ENCODE peak calls at places on chromosome 21, in seven cellular contexts. One of them, this sample, is unnamed.

GRCh38 chr21:18403685-18404084 is at the start of gene TMPRSS15:
- DNase-seq in lower lobe of right lung: no peak
- DNase-seq in WTC11: no peak
- DNase-seq in astrocyte of the spinal cord: no peak
- DNase-seq in epithelial cell of esophagus: no peak
- DNase-seq in Calu3: no peak
- DNase-seq in CD8-positive, alpha-beta T cell: no peak
- DNase-seq in this sample: no peak

GRCh38 chr21:24014381-24014780 is 1592.9 kb downstream of the MRPL39 start:
- DNase-seq in lower lobe of right lung: no peak
- DNase-seq in WTC11: no peak
- DNase-seq in astrocyte of the spinal cord: no peak
- DNase-seq in epithelial cell of esophagus: no peak
- DNase-seq in Calu3: no peak
- DNase-seq in CD8-positive, alpha-beta T cell: no peak
- DNase-seq in this sample: no peak

GRCh38 chr21:42527127-42527488 is 13.5 kb downstream of the SLC37A1 start:
- DNase-seq in lower lobe of right lung: no peak
- DNase-seq in WTC11: no peak
- DNase-seq in astrocyte of the spinal cord: no peak
- DNase-seq in epithelial cell of esophagus: no peak
- DNase-seq in Calu3: no peak
- DNase-seq in CD8-positive, alpha-beta T cell: no peak
- DNase-seq in this sample: no peak

GRCh38 chr21:42688226-42688840 is 34.9 kb downstream of the PDE9A start:
- DNase-seq in lower lobe of right lung: no peak
- DNase-seq in WTC11: no peak
- DNase-seq in astrocyte of the spinal cord: no peak
- DNase-seq in epithelial cell of esophagus: no peak
- DNase-seq in Calu3: no peak
- DNase-seq in CD8-positive, alpha-beta T cell: no peak
- DNase-seq in this sample: no peak

GRCh38 chr21:46179708-46180078 is 4.6 kb downstream of the SPATC1L start:
- DNase-seq in lower lobe of right lung: no peak
- DNase-seq in WTC11: no peak
- DNase-seq in astrocyte of the spinal cord: no peak
- DNase-seq in epithelial cell of esophagus: no peak
- DNase-seq in Calu3: no peak
- DNase-seq in CD8-positive, alpha-beta T cell: no peak
- DNase-seq in this sample: no peak

GRCh38 chr21:36065497-36066036 is 4.3 kb upstream of the CBR1 start:
- DNase-seq in lower lobe of right lung: no peak
- DNase-seq in WTC11: no peak
- DNase-seq in astrocyte of the spinal cord: peak
- DNase-seq in epithelial cell of esophagus: peak
- DNase-seq in Calu3: no peak
- DNase-seq in CD8-positive, alpha-beta T cell: no peak
- DNase-seq in this sample: no peak

GRCh38 chr21:36973986-36974850 is 7.7 kb upstream of the HLCS start:
- DNase-seq in lower lobe of right lung: no peak
- DNase-seq in WTC11: no peak
- DNase-seq in astrocyte of the spinal cord: no peak
- DNase-seq in epithelial cell of esophagus: no peak
- DNase-seq in Calu3: no peak
- DNase-seq in CD8-positive, alpha-beta T cell: no peak
- DNase-seq in this sample: no peak

GRCh38 chr21:18744840-18745239 is 341.3 kb upstream of the TMPRSS15 start:
- DNase-seq in lower lobe of right lung: no peak
- DNase-seq in WTC11: no peak
- DNase-seq in astrocyte of the spinal cord: no peak
- DNase-seq in epithelial cell of esophagus: no peak
- DNase-seq in Calu3: no peak
- DNase-seq in CD8-positive, alpha-beta T cell: no peak
- DNase-seq in this sample: no peak

GRCh38 chr21:33998402-33998801 is 75.0 kb upstream of the MRPS6 start:
- DNase-seq in lower lobe of right lung: no peak
- DNase-seq in WTC11: no peak
- DNase-seq in astrocyte of the spinal cord: no peak
- DNase-seq in epithelial cell of esophagus: no peak
- DNase-seq in Calu3: no peak
- DNase-seq in CD8-positive, alpha-beta T cell: peak
- DNase-seq in this sample: no peak

GRCh38 chr21:34075099-34075425 is 1.7 kb downstream of the MRPS6 start:
- DNase-seq in lower lobe of right lung: no peak
- DNase-seq in WTC11: no peak
- DNase-seq in astrocyte of the spinal cord: no peak
- DNase-seq in epithelial cell of esophagus: no peak
- DNase-seq in Calu3: no peak
- DNase-seq in CD8-positive, alpha-beta T cell: no peak
- DNase-seq in this sample: no peak

GRCh38 chr21:25535811-25536210 is 71.5 kb downstream of the MRPL39 start:
- DNase-seq in lower lobe of right lung: no peak
- DNase-seq in WTC11: no peak
- DNase-seq in astrocyte of the spinal cord: no peak
- DNase-seq in epithelial cell of esophagus: no peak
- DNase-seq in Calu3: no peak
- DNase-seq in CD8-positive, alpha-beta T cell: no peak
- DNase-seq in this sample: no peak

GRCh38 chr21:39927304-39927886 is 60.2 kb downstream of the PCP4 start:
- DNase-seq in lower lobe of right lung: no peak
- DNase-seq in WTC11: no peak
- DNase-seq in astrocyte of the spinal cord: no peak
- DNase-seq in epithelial cell of esophagus: no peak
- DNase-seq in Calu3: no peak
- DNase-seq in CD8-positive, alpha-beta T cell: no peak
- DNase-seq in this sample: no peak

GRCh38 chr21:36104306-36105300 is 30.3 kb upstream of the CBR3 start:
- DNase-seq in lower lobe of right lung: peak
- DNase-seq in WTC11: peak
- DNase-seq in astrocyte of the spinal cord: peak
- DNase-seq in epithelial cell of esophagus: peak
- DNase-seq in Calu3: peak
- DNase-seq in CD8-positive, alpha-beta T cell: peak
- DNase-seq in this sample: peak

GRCh38 chr21:45033791-45034555 is 40.4 kb upstream of the ADARB1 start:
- DNase-seq in lower lobe of right lung: no peak
- DNase-seq in WTC11: no peak
- DNase-seq in astrocyte of the spinal cord: no peak
- DNase-seq in epithelial cell of esophagus: no peak
- DNase-seq in Calu3: no peak
- DNase-seq in CD8-positive, alpha-beta T cell: no peak
- DNase-seq in this sample: no peak

GRCh38 chr21:33968082-33968997 is 52.7 kb upstream of the ATP5PO start:
- DNase-seq in lower lobe of right lung: no peak
- DNase-seq in WTC11: no peak
- DNase-seq in astrocyte of the spinal cord: peak
- DNase-seq in epithelial cell of esophagus: peak
- DNase-seq in Calu3: peak
- DNase-seq in CD8-positive, alpha-beta T cell: no peak
- DNase-seq in this sample: no peak

GRCh38 chr21:44497641-44498243 is 42.3 kb downstream of the KRTAP10-1 start:
- DNase-seq in lower lobe of right lung: no peak
- DNase-seq in WTC11: no peak
- DNase-seq in astrocyte of the spinal cord: no peak
- DNase-seq in epithelial cell of esophagus: no peak
- DNase-seq in Calu3: no peak
- DNase-seq in CD8-positive, alpha-beta T cell: no peak
- DNase-seq in this sample: no peak

GRCh38 chr21:29343517-29343916 is 44.8 kb downstream of the BACH1 start:
- DNase-seq in lower lobe of right lung: no peak
- DNase-seq in WTC11: no peak
- DNase-seq in astrocyte of the spinal cord: peak
- DNase-seq in epithelial cell of esophagus: no peak
- DNase-seq in Calu3: no peak
- DNase-seq in CD8-positive, alpha-beta T cell: no peak
- DNase-seq in this sample: no peak

GRCh38 chr21:26881504-26882228 is 36.5 kb upstream of the ADAMTS1 start:
- DNase-seq in lower lobe of right lung: no peak
- DNase-seq in WTC11: no peak
- DNase-seq in astrocyte of the spinal cord: peak
- DNase-seq in epithelial cell of esophagus: peak
- DNase-seq in Calu3: no peak
- DNase-seq in CD8-positive, alpha-beta T cell: no peak
- DNase-seq in this sample: no peak
- TF ChIP-seq CTCF in lower lobe of right lung: peak
- TF ChIP-seq CTCF in WTC11: no peak
- TF ChIP-seq CTCF in astrocyte of the spinal cord: peak
- TF ChIP-seq CTCF in epithelial cell of esophagus: no peak
- TF ChIP-seq CTCF in Calu3: no peak
- TF ChIP-seq CTCF in CD8-positive, alpha-beta T cell: no peak
- TF ChIP-seq CTCF in this sample: peak

GRCh38 chr21:20737227-20737626 is 261.0 kb upstream of the NCAM2 start:
- DNase-seq in lower lobe of right lung: no peak
- DNase-seq in WTC11: no peak
- DNase-seq in astrocyte of the spinal cord: no peak
- DNase-seq in epithelial cell of esophagus: no peak
- DNase-seq in Calu3: no peak
- DNase-seq in CD8-positive, alpha-beta T cell: no peak
- DNase-seq in this sample: no peak

GRCh38 chr21:20741445-20741844 is 256.8 kb upstream of the NCAM2 start:
- DNase-seq in lower lobe of right lung: no peak
- DNase-seq in WTC11: no peak
- DNase-seq in astrocyte of the spinal cord: no peak
- DNase-seq in epithelial cell of esophagus: no peak
- DNase-seq in Calu3: no peak
- DNase-seq in CD8-positive, alpha-beta T cell: no peak
- DNase-seq in this sample: no peak

DNA sequence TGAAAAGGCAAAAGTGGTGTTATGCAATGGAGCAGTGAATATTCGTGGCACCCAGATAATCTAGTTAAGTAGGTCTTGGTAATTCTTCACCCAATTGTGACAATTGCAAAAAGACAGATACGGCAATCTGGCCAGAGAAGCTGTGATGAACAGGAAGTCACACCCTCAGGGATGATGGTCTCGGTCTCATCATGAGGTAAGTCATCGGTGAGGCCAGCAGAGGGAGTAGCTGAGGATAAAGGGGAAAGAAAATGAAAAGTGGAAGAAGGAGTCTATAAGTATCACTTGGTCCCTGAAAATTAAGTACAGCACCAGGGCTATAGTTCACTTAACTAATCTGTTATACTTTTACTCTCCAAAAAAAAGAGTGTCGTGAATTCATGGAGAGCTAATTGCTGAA is 258.8 kb upstream of the NCAM2 start:
- DNase-seq in lower lobe of right lung: no peak
- DNase-seq in WTC11: peak
- DNase-seq in astrocyte of the spinal cord: no peak
- DNase-seq in epithelial cell of esophagus: no peak
- DNase-seq in Calu3: no peak
- DNase-seq in CD8-positive, alpha-beta T cell: no peak
- DNase-seq in this sample: no peak
- TF ChIP-seq CTCF in lower lobe of right lung: no peak
- TF ChIP-seq CTCF in WTC11: peak
- TF ChIP-seq CTCF in astrocyte of the spinal cord: no peak
- TF ChIP-seq CTCF in epithelial cell of esophagus: no peak
- TF ChIP-seq CTCF in Calu3: no peak
- TF ChIP-seq CTCF in CD8-positive, alpha-beta T cell: no peak
- TF ChIP-seq CTCF in this sample: peak

GRCh38 chr21:41139951-41140350 is 28.0 kb upstream of the BACE2 start:
- DNase-seq in lower lobe of right lung: no peak
- DNase-seq in WTC11: no peak
- DNase-seq in astrocyte of the spinal cord: no peak
- DNase-seq in epithelial cell of esophagus: no peak
- DNase-seq in Calu3: no peak
- DNase-seq in CD8-positive, alpha-beta T cell: no peak
- DNase-seq in this sample: no peak

GRCh38 chr21:41141031-41141457 is 26.9 kb upstream of the BACE2 start:
- DNase-seq in lower lobe of right lung: no peak
- DNase-seq in WTC11: no peak
- DNase-seq in astrocyte of the spinal cord: peak
- DNase-seq in epithelial cell of esophagus: peak
- DNase-seq in Calu3: peak
- DNase-seq in CD8-positive, alpha-beta T cell: no peak
- DNase-seq in this sample: no peak

GRCh38 chr21:41143596-41144325 is 24.2 kb upstream of the BACE2 start:
- DNase-seq in lower lobe of right lung: no peak
- DNase-seq in WTC11: no peak
- DNase-seq in astrocyte of the spinal cord: no peak
- DNase-seq in epithelial cell of esophagus: no peak
- DNase-seq in Calu3: no peak
- DNase-seq in CD8-positive, alpha-beta T cell: no peak
- DNase-seq in this sample: no peak

GRCh38 chr21:41139275-41139674 is 28.7 kb upstream of the BACE2 start:
- DNase-seq in lower lobe of right lung: no peak
- DNase-seq in WTC11: no peak
- DNase-seq in astrocyte of the spinal cord: no peak
- DNase-seq in epithelial cell of esophagus: no peak
- DNase-seq in Calu3: no peak
- DNase-seq in CD8-positive, alpha-beta T cell: no peak
- DNase-seq in this sample: no peak

DNA sequence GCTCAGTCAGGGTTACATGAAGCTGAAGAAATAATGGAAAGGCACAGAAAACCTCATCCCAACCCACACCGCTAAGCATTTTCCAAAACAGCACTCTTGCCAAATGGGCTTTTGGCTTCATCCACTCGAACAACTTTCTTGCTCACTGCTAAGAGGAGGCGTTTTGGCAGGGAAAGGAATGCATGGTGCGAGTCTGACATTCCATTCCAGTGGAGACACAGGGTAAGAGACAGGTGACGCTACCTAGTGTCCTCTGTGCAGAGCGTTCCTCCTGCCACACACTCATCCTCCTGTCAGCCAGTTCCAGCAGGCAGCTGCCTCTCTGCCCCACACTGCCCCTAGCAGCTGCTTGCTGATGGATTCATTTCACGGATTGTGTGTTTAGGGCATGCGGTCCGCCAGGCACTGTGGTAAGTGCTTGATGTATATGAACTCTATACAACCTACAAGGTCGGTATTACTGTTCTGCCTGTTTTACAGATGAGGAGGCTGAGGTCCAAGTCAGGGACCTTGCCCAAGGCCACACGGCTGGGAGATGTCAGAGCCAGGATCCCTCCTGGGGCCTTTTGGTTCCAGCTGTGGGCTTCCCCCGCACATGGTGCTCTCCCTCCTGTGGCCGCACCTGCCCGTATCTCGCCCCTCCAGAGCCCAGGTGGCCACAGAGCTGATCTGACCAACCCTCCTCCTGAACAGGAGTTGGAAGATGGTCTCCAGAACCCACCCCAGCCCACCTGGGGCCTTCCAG is 25.7 kb upstream of the BACE2 start:
- DNase-seq in lower lobe of right lung: no peak
- DNase-seq in WTC11: no peak
- DNase-seq in astrocyte of the spinal cord: peak
- DNase-seq in epithelial cell of esophagus: peak
- DNase-seq in Calu3: no peak
- DNase-seq in CD8-positive, alpha-beta T cell: no peak
- DNase-seq in this sample: no peak
- TF ChIP-seq CTCF in lower lobe of right lung: no peak
- TF ChIP-seq CTCF in WTC11: no peak
- TF ChIP-seq CTCF in astrocyte of the spinal cord: no peak
- TF ChIP-seq CTCF in epithelial cell of esophagus: peak
- TF ChIP-seq CTCF in Calu3: no peak
- TF ChIP-seq CTCF in CD8-positive, alpha-beta T cell: no peak
- TF ChIP-seq CTCF in this sample: no peak

DNA sequence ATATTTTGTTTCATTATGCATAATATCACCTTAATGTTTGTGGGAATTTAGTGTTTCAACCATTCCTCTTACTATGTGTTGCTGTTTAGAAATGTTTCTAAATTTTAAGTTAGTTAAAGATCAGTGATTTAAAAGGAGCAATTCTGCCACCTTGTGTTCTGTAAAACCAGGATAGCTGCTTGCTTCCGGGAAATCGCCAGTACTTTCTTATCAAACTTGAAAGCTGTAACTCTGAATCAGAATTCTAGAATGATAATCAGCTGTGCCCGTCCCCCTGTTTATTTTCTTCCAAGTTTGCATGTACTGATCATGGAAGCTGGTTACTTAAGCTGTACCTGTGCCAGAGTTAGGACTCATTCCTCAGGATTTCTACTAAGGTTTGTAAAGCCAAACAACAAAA is 656.4 kb downstream of the LTN1 start:
- DNase-seq in lower lobe of right lung: no peak
- DNase-seq in WTC11: no peak
- DNase-seq in astrocyte of the spinal cord: peak
- DNase-seq in epithelial cell of esophagus: peak
- DNase-seq in Calu3: peak
- DNase-seq in CD8-positive, alpha-beta T cell: no peak
- DNase-seq in this sample: no peak
- TF ChIP-seq CTCF in lower lobe of right lung: peak
- TF ChIP-seq CTCF in WTC11: peak
- TF ChIP-seq CTCF in astrocyte of the spinal cord: peak
- TF ChIP-seq CTCF in epithelial cell of esophagus: peak
- TF ChIP-seq CTCF in Calu3: peak
- TF ChIP-seq CTCF in CD8-positive, alpha-beta T cell: no peak
- TF ChIP-seq CTCF in this sample: peak